ENCODE peak calls at places on chromosomes 4 and X, in five cellular contexts. P, S, G, H and E are unnamed samples.

GRCh38 chr4:170090667-170091052 is 904 bp upstream of the AADAT start:
- DNase-seq in P (no peak), S (no peak), G (no peak), H (no peak), E (no peak)

GRCh38 chr4:38495481-38495880 is 168.5 kb upstream of the KLF3 start:
- DNase-seq in P (no peak), S (no peak), G (no peak), H (no peak), E (no peak)

GRCh38 chr4:151694819-151695730 is 65.7 kb downstream of the GATB start:
- DNase-seq in P (no peak), S (no peak), G (no peak), H (peak; percentile 7), E (no peak)

GRCh38 chrX:82589410-82589809 is 918.7 kb upstream of the POU3F4 start:
- DNase-seq in P (no peak), S (no peak), G (peak; percentile 37), H (no peak), E (no peak)

GRCh38 chr4:149781150-149781549 is 34.5 kb downstream of the IQCM start:
- DNase-seq in P (no peak), S (no peak), G (peak; percentile 91), H (peak; percentile 6), E (no peak)

GRCh38 chr4:148442830-148443549 is 776 bp upstream of the NR3C2 start:
- DNase-seq in P (peak; percentile 45), S (peak; percentile 21), G (peak; percentile 21), H (no peak), E (no peak)

GRCh38 chrX:54049801-54050200 is 5.5 kb upstream of the PHF8 start:
- DNase-seq in P (no peak), S (no peak), G (no peak), H (peak; percentile 18), E (no peak)

GRCh38 chrX:133005038-133005437 is 46.6 kb upstream of the HS6ST2 start:
- DNase-seq in P (peak; percentile 12), S (no peak), G (peak; percentile 17), H (peak; percentile 25), E (no peak)

GRCh38 chr4:176034936-176035335 is 30.7 kb upstream of the WDR17 start:
- DNase-seq in P (no peak), S (no peak), G (no peak), H (no peak), E (no peak)

GRCh38 chr4:3387154-3387942 is 54.4 kb upstream of the HGFAC start:
- DNase-seq in P (peak; percentile 83), S (no peak), G (no peak), H (no peak), E (no peak)

GRCh38 chrX:119147486-119147885 is 19.9 kb upstream of the KIAA1210 start:
- DNase-seq in P (no peak), S (no peak), G (no peak), H (no peak), E (no peak)

GRCh38 chr4:112348488-112349158 is 51.5 kb downstream of the ALPK1 start:
- DNase-seq in P (no peak), S (peak; percentile 42), G (peak; percentile 89), H (peak; percentile 32), E (no peak)

GRCh38 chr4:89868999-89869589 is 25.6 kb upstream of the MMRN1 start:
- DNase-seq in P (no peak), S (no peak), G (peak; percentile 43), H (no peak), E (no peak)

GRCh38 chr4:145815626-145816025 is 123.0 kb downstream of the ZNF827 start:
- DNase-seq in P (no peak), S (no peak), G (peak; percentile 58), H (no peak), E (no peak)

GRCh38 chr4:158090323-158090722 is 82.5 kb downstream of the GASK1B start:
- DNase-seq in P (no peak), S (no peak), G (peak; percentile 59), H (no peak), E (no peak)

GRCh38 chr4:23903859-23904438 is 14.1 kb upstream of the PPARGC1A start:
- DNase-seq in P (no peak), S (no peak), G (no peak), H (peak; percentile 4), E (no peak)

GRCh38 chr4:95362906-95363578 is 185.7 kb downstream of the UNC5C start:
- DNase-seq in P (no peak), S (no peak), G (peak; percentile 30), H (peak; percentile 49), E (no peak)

GRCh38 chr4:2076908-2077534 is 17.9 kb downstream of the NAT8L start:
- DNase-seq in P (peak; percentile 31), S (no peak), G (no peak), H (no peak), E (no peak)

GRCh38 chrX:154047266-154047665 is 27.6 kb upstream of the IRAK1 start:
- DNase-seq in P (no peak), S (no peak), G (no peak), H (no peak), E (no peak)

GRCh38 chr4:156568041-156568440 is 403.6 kb downstream of the PDGFC start:
- DNase-seq in P (no peak), S (no peak), G (no peak), H (no peak), E (no peak)

GRCh38 chr4:105186701-105187158 is 40.1 kb downstream of the TET2 start:
- DNase-seq in P (no peak), S (no peak), G (peak; percentile 58), H (no peak), E (no peak)

GRCh38 chr4:159780196-159780922 is 677.5 kb downstream of the RAPGEF2 start:
- DNase-seq in P (no peak), S (no peak), G (no peak), H (no peak), E (no peak)

GRCh38 chr4:159777689-159778088 is 674.8 kb downstream of the RAPGEF2 start:
- DNase-seq in P (no peak), S (no peak), G (no peak), H (no peak), E (no peak)

GRCh38 chr4:159778298-159778697 is 675.4 kb downstream of the RAPGEF2 start:
- DNase-seq in P (no peak), S (no peak), G (no peak), H (peak; percentile 5), E (no peak)

GRCh38 chr4:159779716-159780115 is 676.8 kb downstream of the RAPGEF2 start:
- DNase-seq in P (no peak), S (no peak), G (no peak), H (no peak), E (no peak)

DNA sequence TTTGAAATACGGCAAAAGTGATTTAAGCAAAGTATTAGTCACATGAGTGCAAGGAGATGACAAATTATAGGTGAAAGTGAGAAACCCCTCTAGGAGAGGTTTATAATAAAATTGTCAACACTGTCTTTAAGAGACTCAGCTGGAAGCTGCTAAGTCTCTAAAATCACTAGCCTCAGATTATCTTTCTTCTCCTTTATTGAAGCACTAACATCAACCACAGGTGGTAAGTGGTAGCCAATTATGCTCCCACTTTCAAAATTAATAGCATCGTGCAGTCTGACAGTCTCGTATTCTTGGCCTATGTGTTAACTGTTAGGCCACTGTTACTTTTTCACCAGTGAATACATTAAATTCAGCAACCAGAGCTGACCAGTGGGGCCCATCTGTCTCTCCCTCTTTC is 674.0 kb downstream of the RAPGEF2 start:
- DNase-seq in P (no peak), S (no peak), G (no peak), H (no peak), E (no peak)
- TF ChIP-seq CTCF in P (no peak), S (no peak), G (no peak), H (no peak), E (no peak)

DNA sequence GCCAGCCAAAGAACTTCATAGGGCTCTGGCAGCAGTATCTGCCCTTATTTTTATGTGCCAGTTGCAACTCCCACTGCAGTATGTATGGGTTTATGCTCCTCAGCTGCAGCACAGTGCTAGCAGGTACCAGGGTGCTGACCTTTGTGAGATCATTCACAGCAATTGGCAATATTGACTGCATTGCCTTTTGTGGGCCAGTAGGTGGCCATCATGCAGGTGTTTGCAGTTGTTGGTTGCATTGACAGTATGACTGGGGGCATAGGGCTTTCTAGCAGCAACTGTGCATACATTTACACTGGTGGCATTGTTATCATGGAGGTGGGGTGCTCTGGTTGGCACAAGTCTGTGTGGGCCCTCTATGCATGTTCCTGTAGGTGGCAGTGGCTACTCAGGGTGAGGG is 42.5 kb downstream of the FAAH2 start:
- DNase-seq in P (no peak), S (no peak), G (no peak), H (peak; percentile 1), E (no peak)
- TF ChIP-seq CTCF in P (no peak), S (no peak), G (no peak), H (peak; percentile 18), E (no peak)

GRCh38 chrX:1390621-1391369 is 1.1 kb downstream of the SLC25A6 start:
- DNase-seq in P (no peak), S (no peak), G (no peak), H (no peak), E (no peak)

GRCh38 chrX:1391370-1391706 is 575 bp downstream of the SLC25A6 start:
- DNase-seq in P (peak; percentile 98), S (no peak), G (no peak), H (no peak), E (peak; percentile 99)

GRCh38 chrX:1389993-1390285 is 2.0 kb downstream of the SLC25A6 start:
- DNase-seq in P (no peak), S (no peak), G (no peak), H (no peak), E (no peak)

GRCh38 chrX:1392376-1393130 is 640 bp upstream of the SLC25A6 start:
- DNase-seq in P (peak; percentile 80), S (peak; percentile 60), G (peak; percentile 76), H (peak; percentile 66), E (peak; percentile 92)

DNA sequence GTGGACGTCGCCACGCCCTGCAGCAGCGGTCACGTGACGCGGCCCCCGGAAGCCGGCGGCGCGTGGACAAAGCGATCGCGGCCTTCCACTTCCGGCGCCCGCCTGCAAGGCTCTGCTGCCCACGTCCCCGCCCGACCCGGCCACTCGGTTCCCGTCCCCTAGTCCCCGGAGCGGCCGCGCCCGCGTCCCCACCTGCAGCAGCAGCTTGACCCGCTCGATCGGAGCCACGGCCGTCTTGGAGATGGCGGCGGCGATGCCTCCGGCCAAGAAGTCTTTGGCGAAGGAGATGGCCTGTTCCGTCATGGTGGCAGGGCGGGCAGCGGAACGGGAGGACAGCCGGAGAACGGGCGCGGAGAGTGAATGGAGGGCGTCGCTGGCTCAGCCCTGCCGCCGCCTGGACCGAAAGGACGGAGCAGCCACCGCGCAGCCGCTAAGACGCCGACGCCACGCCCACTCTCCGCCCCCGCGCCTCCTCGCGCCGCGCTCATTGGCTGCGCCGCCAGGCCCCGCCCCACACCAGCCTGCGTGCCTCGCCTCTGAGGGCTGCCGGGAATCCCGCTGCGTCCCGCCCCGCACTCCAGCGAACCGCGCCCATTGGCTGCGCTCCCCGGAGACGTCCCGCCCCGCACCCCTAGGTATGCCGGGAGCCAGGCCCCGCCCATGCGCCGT is at the start of gene SLC25A6:
- DNase-seq in P (peak; percentile 100), S (peak; percentile 98), G (peak; percentile 97), H (peak; percentile 95), E (peak; percentile 100)
- TF ChIP-seq CTCF in P (no peak), S (peak; percentile 19), G (no peak), H (no peak), E (no peak)

DNA sequence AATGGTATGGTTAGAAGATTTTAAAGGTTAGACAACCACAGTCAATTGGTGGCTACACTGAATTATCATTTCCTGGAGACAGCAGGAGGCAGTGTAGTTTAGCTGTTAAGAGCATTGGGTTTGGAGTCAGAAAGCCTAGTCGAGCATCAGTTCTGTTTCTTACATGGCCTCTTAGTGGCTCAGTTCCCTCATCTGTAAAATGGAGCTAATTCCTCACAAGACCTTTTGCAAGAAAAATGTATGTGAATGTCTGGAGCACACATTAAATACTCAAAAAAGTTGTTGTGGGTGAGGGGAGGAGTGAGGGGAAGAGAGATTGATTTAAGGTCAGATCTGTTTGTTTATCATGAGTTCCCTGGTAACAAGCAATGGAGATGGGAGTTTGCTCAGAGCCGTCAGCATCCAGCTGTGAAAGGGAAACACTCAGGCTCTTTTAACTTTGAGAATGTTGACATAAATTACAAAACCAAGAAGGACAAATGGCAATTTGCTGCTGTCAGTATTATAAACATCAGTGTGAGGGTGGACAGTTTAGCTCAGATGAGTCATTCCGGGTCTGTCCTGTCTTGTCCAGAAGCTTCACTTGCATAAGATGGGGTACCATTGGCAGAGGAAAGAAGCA is 98.2 kb upstream of the PGRMC2 start:
- DNase-seq in P (peak; percentile 10), S (peak; percentile 37), G (peak; percentile 87), H (peak; percentile 21), E (no peak)
- TF ChIP-seq CTCF in P (peak; percentile 23), S (no peak), G (peak; percentile 39), H (peak; percentile 5), E (peak; percentile 29)